ENCODE peak calls at places on chromosomes 4 and X, in six cellular contexts. J is PC-3, U is BE2C, X is psoas muscle, K is OCI-LY7, A is AG04450. F is an unnamed sample. For H3K9me3, the result is how much of the 10 kb centered on the place peaks cover.

GRCh38 chrX:128460835-128461234 is 408.6 kb upstream of the ACTRT1 start:
- DNase-seq in J (peak), K (no peak), X (no peak), A (no peak), U (no peak), F (no peak)

GRCh38 chr4:88159137-88159725 is 792 bp upstream of the ABCG2 start:
- DNase-seq in J (no peak), A (no peak), K (no peak), U (no peak), X (no peak), F (no peak)

GRCh38 chrX:14013074-14013473 is 16.6 kb downstream of the GEMIN8 start:
- DNase-seq in X (no peak), U (no peak), J (peak), K (no peak), A (no peak), F (no peak)

GRCh38 chrX:39946822-39947221 is 150.9 kb downstream of the BCOR start:
- DNase-seq in K (no peak), J (peak), U (no peak), X (no peak), A (peak), F (no peak)

GRCh38 chrX:5957506-5957905 is 271.2 kb downstream of the NLGN4X start:
- DNase-seq in A (no peak), X (no peak), J (no peak), U (no peak), K (no peak), F (no peak)

GRCh38 chrX:18871161-18871880 is 112.6 kb downstream of the PHKA2 start:
- DNase-seq in U (peak), X (no peak), J (no peak), K (no peak), A (no peak), F (no peak)

GRCh38 chr4:26317766-26318165 is 3.0 kb upstream of the RBPJ start:
- DNase-seq in A (no peak), J (no peak), U (no peak), K (no peak), X (no peak), F (no peak)

GRCh38 chrX:149829751-149830191 is 48.0 kb downstream of the MAGEA9 start:
- DNase-seq in X (no peak), J (no peak), U (no peak), A (no peak), K (no peak), F (no peak)

GRCh38 chrX:28586891-28587635 is at the start of gene IL1RAPL1:
- DNase-seq in U (no peak), A (peak), K (no peak), J (peak), X (no peak), F (no peak)

GRCh38 chr4:74330295-74330750 is 22.1 kb downstream of the EPGN start:
- DNase-seq in U (no peak), J (no peak), X (no peak), K (no peak), A (no peak), F (no peak)

GRCh38 chr4:176270669-176271068 is 1.6 kb upstream of the ASB5 start:
- DNase-seq in X (peak), K (no peak), J (peak), A (peak), U (peak), F (no peak)

GRCh38 chr4:121270384-121270783 is 106.3 kb upstream of the TNIP3 start:
- DNase-seq in J (no peak), U (no peak), X (no peak), A (no peak), K (no peak), F (no peak)

GRCh38 chrX:139126493-139126892 is 404.0 kb upstream of the F9 start:
- DNase-seq in X (peak), J (peak), A (no peak), K (peak), U (no peak), F (peak)

GRCh38 chr4:141102367-141102766 is 30.9 kb downstream of the RNF150 start:
- DNase-seq in K (no peak), U (peak), X (no peak), A (no peak), J (peak), F (no peak)

GRCh38 chrX:15143825-15144121 is 126.1 kb downstream of the ASB9 start:
- DNase-seq in A (no peak), X (no peak), U (no peak), K (no peak), J (peak), F (no peak)

GRCh38 chr4:62510228-62510627 is 1310.1 kb downstream of the ADGRL3 start:
- DNase-seq in X (no peak), K (no peak), A (no peak), J (no peak), U (no peak), F (no peak)

GRCh38 chr4:158280856-158281255 is 70.6 kb downstream of the TMEM144 start:
- DNase-seq in X (no peak), A (no peak), J (no peak), K (no peak), U (no peak), F (no peak)

GRCh38 chrX:29851971-29852605 is 363.3 kb upstream of the MAGEB2 start:
- DNase-seq in X (no peak), K (no peak), J (no peak), A (no peak), U (no peak), F (no peak)

GRCh38 chrX:20362268-20363002 is 95.7 kb upstream of the RPS6KA3 start:
- DNase-seq in U (no peak), X (no peak), K (no peak), A (no peak), J (peak), F (no peak)

GRCh38 chr4:3827616-3828492 is 61.7 kb downstream of the ADRA2C start:
- DNase-seq in X (peak), J (peak), A (no peak), K (no peak), U (peak), F (peak)

GRCh38 chr4:44256414-44256813 is 192.2 kb downstream of the KCTD8 start:
- DNase-seq in X (no peak), U (no peak), A (no peak), J (peak), K (no peak), F (no peak)

GRCh38 chr4:147334478-147334877 is 146.4 kb upstream of the EDNRA start:
- DNase-seq in U (no peak), J (peak), A (no peak), X (no peak), K (no peak), F (no peak)

GRCh38 chr4:139576219-139576618 is 20.2 kb upstream of the SETD7 start:
- DNase-seq in X (no peak), A (no peak), U (no peak), J (no peak), K (no peak), F (no peak)

GRCh38 chr4:122576261-122577188 is 44.3 kb downstream of the IL21 start:
- DNase-seq in J (peak), A (no peak), K (peak), U (peak), X (no peak), F (no peak)

GRCh38 chrX:10221651-10222050 is 64.9 kb downstream of the CLCN4 start:
- DNase-seq in K (peak), A (no peak), J (no peak), U (no peak), X (no peak), F (no peak)

GRCh38 chr4:142567620-142568451 is 278.3 kb downstream of the INPP4B start:
- DNase-seq in A (no peak), J (peak), U (no peak), X (no peak), K (no peak), F (no peak)

GRCh38 chrX:101659601-101660063 is at the start of gene ARMCX2:
- DNase-seq in A (peak), J (no peak), K (no peak), X (peak), U (no peak), F (peak)

GRCh38 chr4:72019688-72020087 is 12.1 kb upstream of the NPFFR2 start:
- DNase-seq in A (no peak), J (no peak), K (no peak), U (no peak), X (no peak), F (no peak)

GRCh38 chr4:10104991-10105276 is 11.7 kb downstream of the WDR1 start:
- DNase-seq in A (no peak), K (no peak), U (no peak), X (no peak), J (no peak), F (no peak)
- H3K4me3 ChIP-seq in A (peak), K (no peak), U (no peak), X (peak), J (no peak), F (no peak)

GRCh38 chrX:145923376-145923775 is 105.7 kb downstream of the SLITRK2 start:
- DNase-seq in X (no peak), K (no peak), J (no peak), A (no peak), U (no peak), F (no peak)
- H3K9me3 ChIP-seq in X (under half), K (under half), J (under half), A (under half), U (under half), F (under half)

GRCh38 chr4:159444668-159445067 is 341.8 kb downstream of the RAPGEF2 start:
- DNase-seq in K (no peak), U (no peak), A (no peak), X (no peak), J (peak), F (no peak)
- TF ChIP-seq CTCF in K (no peak), U (peak), A (no peak), X (no peak), J (peak), F (no peak)

GRCh38 chr4:56086073-56086521 is 137.4 kb downstream of the CEP135 start:
- DNase-seq in U (peak), K (no peak), J (no peak), X (no peak), A (no peak), F (no peak)
- H3K4me3 ChIP-seq in U (no peak), K (no peak), J (no peak), X (no peak), A (no peak), F (no peak)

DNA sequence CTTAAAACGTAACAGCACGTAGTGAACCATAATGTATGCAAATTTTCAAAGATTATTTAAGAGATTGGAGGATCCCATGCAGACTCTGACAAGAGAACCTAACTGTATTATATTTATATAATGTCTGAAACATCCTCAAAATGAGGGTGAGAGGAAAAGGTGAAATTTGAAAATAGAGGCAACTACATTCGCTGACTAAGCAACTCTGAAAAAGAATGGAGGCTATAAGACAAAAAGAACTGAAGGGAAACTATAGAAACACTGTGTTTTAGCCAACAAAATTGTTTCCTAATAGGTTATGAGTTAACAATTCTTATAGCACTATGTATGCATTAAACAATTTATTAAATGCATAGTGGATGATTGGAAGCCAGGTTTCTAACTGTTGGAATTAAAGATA is 648.0 kb downstream of the UBE2NL start:
- DNase-seq in X (no peak), A (no peak), J (no peak), U (no peak), K (no peak), F (no peak)
- H3K9me3 ChIP-seq in X (under half), A (under half), J (under half), U (under half), K (under half), F (under half)

DNA sequence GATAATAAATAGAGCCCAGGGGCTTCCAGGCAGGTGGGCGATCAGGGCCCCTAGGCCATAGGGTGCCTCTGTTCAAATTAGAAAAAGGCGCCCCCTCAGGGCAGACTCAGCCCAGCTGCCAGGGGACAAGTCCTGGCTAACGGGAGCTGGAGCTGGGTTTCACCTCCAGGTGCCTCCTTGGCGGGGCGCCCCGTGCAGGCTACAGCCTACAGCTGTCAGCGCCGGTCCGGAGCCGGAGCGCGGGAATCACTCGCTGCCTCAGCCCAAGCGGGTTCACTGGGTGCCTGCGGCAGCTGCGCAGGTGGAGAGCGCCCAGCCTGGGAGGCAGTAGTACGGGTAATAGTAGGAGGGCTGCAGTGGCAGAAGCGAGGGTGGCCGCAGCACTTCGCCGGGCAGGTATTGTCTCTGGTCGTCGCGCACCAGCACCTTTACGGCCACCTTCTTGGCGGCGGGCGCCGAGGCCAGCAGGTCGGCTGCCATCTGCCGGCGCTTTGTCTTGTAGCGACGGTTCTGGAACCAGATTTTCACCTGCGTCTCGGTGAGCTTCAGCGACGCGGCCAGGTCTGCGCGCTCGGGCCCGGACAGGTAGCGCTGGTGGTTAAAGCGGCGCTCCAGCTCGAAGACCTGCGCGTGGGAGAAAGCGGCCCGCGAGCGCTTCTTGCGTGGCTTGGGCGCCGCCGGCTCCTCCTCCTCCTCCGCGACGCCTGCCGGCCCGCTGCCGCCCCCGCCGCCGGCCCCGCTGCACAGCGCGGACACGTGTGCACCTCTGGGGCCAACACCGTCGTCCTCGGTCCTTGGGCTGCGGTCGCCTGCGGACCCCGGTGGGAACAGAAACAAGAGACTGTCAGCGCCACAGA is 2.4 kb downstream of the NKX3-2 start:
- DNase-seq in J (no peak), A (no peak), U (no peak), K (no peak), X (no peak), F (peak)
- TF ChIP-seq CTCF in J (no peak), A (no peak), U (peak), K (peak), X (peak), F (no peak)

DNA sequence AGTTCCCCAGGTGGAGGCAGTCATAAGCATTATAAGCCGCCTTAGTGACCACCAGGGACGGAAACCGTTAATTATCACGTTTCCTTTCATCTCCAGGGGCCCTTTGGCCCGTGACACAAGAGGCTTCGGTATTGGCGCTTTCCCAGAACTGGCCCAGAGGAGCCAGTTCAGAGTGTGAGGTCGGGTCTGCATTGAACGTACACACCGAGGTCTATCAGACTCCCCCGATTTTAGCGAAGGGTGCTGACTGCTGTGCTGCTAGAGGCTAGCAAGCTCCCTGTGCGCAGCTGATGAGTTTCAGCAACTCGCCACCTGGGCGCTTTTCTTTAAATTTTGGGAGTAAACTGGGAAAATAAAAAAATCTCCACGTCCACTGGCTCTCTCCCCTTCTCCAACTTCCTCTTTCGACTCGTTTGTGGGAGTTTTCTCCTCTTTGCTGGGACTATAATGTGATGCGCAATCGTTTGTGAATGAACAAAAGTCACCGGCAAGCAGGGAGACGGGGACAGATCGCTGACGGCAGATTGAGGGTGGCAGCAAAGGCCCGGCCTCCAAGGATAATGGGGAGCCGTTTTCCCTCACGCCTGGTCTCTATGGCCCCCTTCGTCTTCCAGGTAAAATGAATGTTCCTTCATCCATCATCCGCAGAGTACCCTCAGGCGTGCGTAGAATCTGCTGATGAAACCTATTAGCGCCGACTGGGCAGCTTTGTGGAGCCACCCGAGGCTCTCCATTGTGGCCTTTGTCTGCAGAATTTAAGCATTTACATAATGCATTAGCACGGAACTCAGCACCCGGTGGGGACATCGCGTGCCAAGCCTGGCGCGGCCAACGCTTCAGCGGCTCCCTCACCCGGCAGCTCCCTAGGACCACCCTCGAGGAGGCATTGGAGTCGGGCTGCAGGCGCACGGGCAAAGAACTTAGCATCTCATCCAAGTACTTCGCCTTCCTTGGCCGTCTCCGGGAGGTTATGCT is 1.6 kb upstream of the LRAT start:
- DNase-seq in X (no peak), A (no peak), U (no peak), K (no peak), J (no peak), F (no peak)
- H3K4me3 ChIP-seq in X (peak), A (no peak), U (no peak), K (no peak), J (no peak), F (no peak)

GRCh38 chr4:19832388-19832787 is 419.3 kb upstream of the SLIT2 start:
- DNase-seq in K (no peak), X (no peak), J (peak), A (no peak), U (no peak), F (no peak)
- H3K9me3 ChIP-seq in K (under half), X (under half), J (under half), A (under half), U (under half), F (under half)

GRCh38 chr4:15162465-15163283 is 160.4 kb downstream of the CPEB2 start:
- DNase-seq in K (peak), U (no peak), X (no peak), J (peak), A (no peak), F (no peak)
- TF ChIP-seq CTCF in K (peak), U (peak), X (peak), J (peak), A (peak), F (no peak)

GRCh38 chr4:23921993-23922392 is 32.1 kb upstream of the PPARGC1A start:
- DNase-seq in X (no peak), A (no peak), J (no peak), K (no peak), U (no peak), F (no peak)
- H3K4me3 ChIP-seq in X (no peak), A (no peak), J (no peak), K (no peak), U (no peak), F (no peak)